ENCODE peak calls at places on chromosomes 7 and 10, in four cellular contexts. R, U, O and N are unnamed samples.

GRCh38 chr10:112307631-112308502 is 24.7 kb downstream of the TECTB start:
- DNase-seq in R (peak; percentile 35), U (peak; percentile 68), O (peak; percentile 59), N (peak; percentile 14)

GRCh38 chr10:64626856-64627255 is 1105.7 kb downstream of the REEP3 start:
- DNase-seq in R (no peak), U (no peak), O (no peak), N (no peak)

GRCh38 chr7:84231157-84231556 is 36.6 kb upstream of the SEMA3A start:
- DNase-seq in R (no peak), U (no peak), O (no peak), N (peak; percentile 25)

GRCh38 chr10:69730251-69731156 is 71.2 kb upstream of the COL13A1 start:
- DNase-seq in R (no peak), U (no peak), O (no peak), N (peak; percentile 96)

GRCh38 chr7:106313456-106313891 is 28.7 kb upstream of the NAMPT start:
- DNase-seq in R (no peak), U (no peak), O (no peak), N (peak; percentile 59)

GRCh38 chr10:102542800-102543418 is 39.1 kb downstream of the SUFU start:
- DNase-seq in R (no peak), U (no peak), O (no peak), N (peak; percentile 6)

GRCh38 chr10:17147884-17148494 is 18.4 kb upstream of the CUBN start:
- DNase-seq in R (no peak), U (no peak), O (no peak), N (peak; percentile 77)

GRCh38 chr10:79342811-79343541 is 4.3 kb upstream of the PPIF start:
- DNase-seq in R (no peak), U (peak; percentile 77), O (peak; percentile 67), N (peak; percentile 14)

GRCh38 chr10:4103586-4103985 is 318.6 kb upstream of the KLF6 start:
- DNase-seq in R (no peak), U (no peak), O (no peak), N (no peak)

GRCh38 chr10:113329121-113329596 is 223.7 kb upstream of the HABP2 start:
- DNase-seq in R (no peak), U (no peak), O (no peak), N (peak; percentile 84)

GRCh38 chr7:29343379-29343778 is 148.8 kb downstream of the CHN2 start:
- DNase-seq in R (no peak), U (no peak), O (no peak), N (no peak)

GRCh38 chr7:32513205-32513604 is 17.9 kb downstream of the AVL9 start:
- DNase-seq in R (no peak), U (no peak), O (no peak), N (no peak)
- H3K9me3 ChIP-seq in R (peaks cover 35% of the 10 kb centered on the region), U (no peaks in the 10 kb centered on the region), O (no peaks in the 10 kb centered on the region), N (no peaks in the 10 kb centered on the region)

DNA sequence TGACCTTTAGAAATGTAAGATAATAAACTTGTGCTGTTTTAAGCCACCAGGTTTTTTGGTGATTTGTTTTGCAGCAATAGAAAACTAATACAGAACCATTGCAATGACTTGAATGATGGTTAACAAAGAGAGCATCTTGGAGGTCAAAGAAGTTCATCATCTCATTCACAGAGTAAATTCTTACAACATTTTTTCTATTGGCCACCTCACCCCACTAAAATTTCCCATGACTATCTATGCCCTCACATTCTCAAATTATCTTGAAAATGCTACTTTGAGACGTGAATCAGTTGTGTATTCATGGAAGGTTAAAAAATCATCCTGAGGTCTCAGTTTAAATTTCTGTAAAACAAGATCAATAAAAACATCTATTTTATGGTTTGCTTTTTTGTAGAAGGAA is 754.2 kb downstream of the SORCS1 start:
- DNase-seq in R (no peak), U (no peak), O (no peak), N (no peak)
- H3K9me3 ChIP-seq in R (no peaks in the 10 kb centered on the region), U (no peaks in the 10 kb centered on the region), O (no peaks in the 10 kb centered on the region), N (no peaks in the 10 kb centered on the region)

GRCh38 chr10:1527951-1528350 is 209.4 kb downstream of the ADARB2 start:
- DNase-seq in R (no peak), U (no peak), O (no peak), N (no peak)
- H3K9me3 ChIP-seq in R (no peaks in the 10 kb centered on the region), U (no peaks in the 10 kb centered on the region), O (no peaks in the 10 kb centered on the region), N (peaks cover 2% of the 10 kb centered on the region)

DNA sequence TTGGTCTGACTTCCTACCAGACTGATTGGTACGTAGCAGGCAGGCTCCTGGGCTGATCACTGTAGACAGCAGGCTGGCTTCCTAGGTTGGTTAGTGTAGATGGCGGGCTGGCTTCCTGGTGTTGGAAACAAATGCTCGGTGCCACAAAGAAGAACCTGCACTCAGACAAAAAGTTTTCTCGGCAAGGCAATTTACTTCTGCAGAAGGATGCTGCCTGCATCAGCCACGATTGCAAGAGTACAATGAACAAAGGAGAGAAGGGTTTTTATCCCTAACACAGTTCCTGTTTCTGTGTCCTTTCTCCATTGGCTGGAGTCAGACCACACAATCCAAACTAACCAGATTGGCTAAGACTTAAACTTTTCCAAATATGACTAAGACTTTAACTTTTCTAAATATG is 123.6 kb upstream of the PPP2R2D start:
- DNase-seq in R (no peak), U (no peak), O (no peak), N (no peak)
- H3K9me3 ChIP-seq in R (peaks cover 8% of the 10 kb centered on the region), U (peaks cover 35% of the 10 kb centered on the region), O (no peaks in the 10 kb centered on the region), N (no peaks in the 10 kb centered on the region)

GRCh38 chr7:64619705-64620104 is 46.2 kb upstream of the ZNF107 start:
- DNase-seq in R (peak; percentile 44), U (no peak), O (no peak), N (no peak)
- H3K9me3 ChIP-seq in R (peaks cover 15% of the 10 kb centered on the region), U (peaks cover 6% of the 10 kb centered on the region), O (no peaks in the 10 kb centered on the region), N (no peaks in the 10 kb centered on the region)

GRCh38 chr7:2626498-2627117 is 5.2 kb upstream of the TTYH3 start:
- DNase-seq in R (no peak), U (no peak), O (no peak), N (peak; percentile 89)
- H3K9me3 ChIP-seq in R (no peaks in the 10 kb centered on the region), U (no peaks in the 10 kb centered on the region), O (no peaks in the 10 kb centered on the region), N (no peaks in the 10 kb centered on the region)